ENCODE peak calls at places on chromosomes 7 and 10, in five cellular contexts. E is Panc1, F is A549, U is K562, P is HCT116. B is an unnamed sample.

GRCh38 chr10:103231047-103231551 is 14.6 kb upstream of the RPEL1 start:
- DNase-seq in E (peak), F (peak), U (no peak), P (peak), B (no peak)

GRCh38 chr7:130145424-130146106 is 59.6 kb downstream of the TMEM209 start:
- DNase-seq in E (no peak), F (no peak), U (no peak), P (no peak), B (no peak)

GRCh38 chr10:19847321-19847720 is 31.1 kb downstream of the PLXDC2 start:
- DNase-seq in E (no peak), F (no peak), U (no peak), P (no peak), B (no peak)

GRCh38 chr10:23643396-23643795 is 204.5 kb downstream of the OTUD1 start:
- DNase-seq in E (no peak), F (no peak), U (no peak), P (no peak), B (peak)

GRCh38 chr7:75921479-75921878 is 6.5 kb downstream of the POR start:
- DNase-seq in E (no peak), F (no peak), U (peak), P (no peak), B (no peak)

GRCh38 chr7:84364708-84365107 is 170.1 kb upstream of the SEMA3A start:
- DNase-seq in E (no peak), F (no peak), U (no peak), P (no peak), B (no peak)

GRCh38 chr10:19929466-19930140 is 113.4 kb downstream of the PLXDC2 start:
- DNase-seq in E (no peak), F (no peak), U (no peak), P (no peak), B (no peak)

GRCh38 chr7:141369422-141369821 is 181.8 kb upstream of the AGK start:
- DNase-seq in E (no peak), F (no peak), U (no peak), P (no peak), B (no peak)

GRCh38 chr10:35005868-35006267 is 84.3 kb downstream of the CUL2 start:
- DNase-seq in E (peak), F (peak), U (peak), P (no peak), B (peak)

GRCh38 chr10:78713659-78714058 is 355.1 kb upstream of the ZMIZ1 start:
- DNase-seq in E (no peak), F (no peak), U (no peak), P (no peak), B (no peak)

GRCh38 chr10:79488303-79488702 is 24.0 kb upstream of the EIF5AL1 start:
- DNase-seq in E (no peak), F (peak), U (no peak), P (peak), B (no peak)

GRCh38 chr7:2928613-2929311 is 84.7 kb upstream of the GNA12 start:
- DNase-seq in E (no peak), F (no peak), U (no peak), P (no peak), B (no peak)

GRCh38 chr10:111137587-111137986 is 60.8 kb downstream of the ADRA2A start:
- DNase-seq in E (no peak), F (no peak), U (no peak), P (no peak), B (no peak)

GRCh38 chr10:74738985-74739567 is 87.3 kb upstream of the KAT6B start:
- DNase-seq in E (no peak), F (peak), U (peak), P (no peak), B (peak)

DNA sequence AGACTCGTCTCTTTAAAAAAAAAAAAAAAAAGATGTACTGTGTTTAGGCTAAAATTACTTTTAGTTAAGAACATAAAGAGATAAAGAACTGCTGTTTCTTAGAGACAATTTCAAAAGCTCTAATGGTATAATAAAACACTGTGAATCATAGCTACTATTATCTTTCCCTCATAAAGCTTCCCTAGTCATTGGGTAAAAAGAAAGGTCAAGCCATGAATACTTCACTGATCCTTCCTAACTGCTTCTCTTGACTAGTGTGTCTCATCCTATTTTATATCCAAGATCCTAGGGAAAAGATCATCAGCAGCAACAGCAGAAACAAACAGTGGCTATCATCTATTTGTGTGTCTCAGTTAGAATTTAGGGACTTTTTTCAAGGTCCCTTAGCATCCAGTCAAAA is 10.5 kb downstream of the YME1L1 start:
- DNase-seq in E (no peak), F (no peak), U (no peak), P (no peak), B (no peak)
- TF ChIP-seq REST in E (no peak), F (no peak), U (no peak), P (no peak), B (no peak)

DNA sequence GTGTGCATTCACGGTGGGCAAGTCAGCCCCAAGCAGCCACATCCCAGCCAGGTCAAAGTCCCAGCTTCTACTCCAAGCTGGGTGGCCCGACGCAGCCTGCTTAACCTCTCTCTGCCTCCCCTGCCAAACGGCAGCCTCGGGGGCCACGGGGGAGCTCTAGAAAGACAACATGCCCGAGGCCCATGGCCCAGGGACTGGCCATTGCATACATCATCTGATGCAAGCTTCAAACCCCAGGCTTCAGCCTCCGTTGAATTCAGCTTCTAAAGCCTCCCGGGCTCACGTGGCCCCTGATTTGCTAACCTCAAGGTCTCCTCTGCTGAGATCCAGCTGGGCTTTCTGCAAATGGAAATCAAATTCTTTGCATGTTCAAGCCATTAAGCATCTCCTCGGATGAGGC is 61.2 kb upstream of the DNAAF5 start:
- DNase-seq in E (no peak), F (no peak), U (no peak), P (no peak), B (no peak)
- TF ChIP-seq REST in E (no peak), F (no peak), U (no peak), P (no peak), B (no peak)

GRCh38 chr7:25596443-25596842 is 368.2 kb upstream of the NPVF start:
- DNase-seq in E (no peak), F (no peak), U (no peak), P (no peak), B (no peak)
- TF ChIP-seq REST in E (no peak), F (no peak), U (no peak), P (no peak), B (no peak)

DNA sequence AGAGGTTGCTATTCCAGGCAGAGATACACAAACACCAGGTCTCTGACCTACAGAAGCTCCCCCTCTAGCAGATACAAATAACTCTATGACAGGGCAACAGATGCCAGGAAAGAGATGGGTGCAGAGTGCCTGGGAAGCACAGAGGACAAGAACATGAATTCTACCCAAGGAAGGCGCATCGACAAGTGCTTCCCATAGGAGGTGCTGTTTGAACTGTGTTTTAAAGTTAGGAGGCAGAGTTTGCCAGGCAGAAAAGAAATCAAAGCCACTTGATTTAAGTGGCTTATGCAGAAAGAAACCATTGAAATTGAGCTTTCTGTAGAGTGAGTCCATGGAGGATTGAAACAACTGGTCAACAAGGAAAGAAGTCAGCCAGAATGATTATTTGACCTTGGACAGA is 35.3 kb upstream of the EGR2 start:
- DNase-seq in E (no peak), F (peak), U (peak), P (peak), B (no peak)
- TF ChIP-seq REST in E (no peak), F (no peak), U (no peak), P (no peak), B (no peak)

GRCh38 chr10:71765176-71765906 is 8.0 kb downstream of the VSIR start:
- DNase-seq in E (no peak), F (peak), U (no peak), P (no peak), B (peak)

GRCh38 chr10:71765907-71766716 is 7.2 kb downstream of the VSIR start:
- DNase-seq in E (no peak), F (no peak), U (no peak), P (no peak), B (no peak)

GRCh38 chr10:71769279-71769823 is 4.0 kb downstream of the VSIR start:
- DNase-seq in E (no peak), F (no peak), U (no peak), P (no peak), B (no peak)

GRCh38 chr10:71767420-71768035 is 5.8 kb downstream of the VSIR start:
- DNase-seq in E (no peak), F (peak), U (no peak), P (no peak), B (no peak)

GRCh38 chr10:71766717-71767419 is 6.5 kb downstream of the VSIR start:
- DNase-seq in E (peak), F (peak), U (peak), P (peak), B (peak)
- TF ChIP-seq REST in E (no peak), F (peak), U (no peak), P (no peak), B (no peak)

DNA sequence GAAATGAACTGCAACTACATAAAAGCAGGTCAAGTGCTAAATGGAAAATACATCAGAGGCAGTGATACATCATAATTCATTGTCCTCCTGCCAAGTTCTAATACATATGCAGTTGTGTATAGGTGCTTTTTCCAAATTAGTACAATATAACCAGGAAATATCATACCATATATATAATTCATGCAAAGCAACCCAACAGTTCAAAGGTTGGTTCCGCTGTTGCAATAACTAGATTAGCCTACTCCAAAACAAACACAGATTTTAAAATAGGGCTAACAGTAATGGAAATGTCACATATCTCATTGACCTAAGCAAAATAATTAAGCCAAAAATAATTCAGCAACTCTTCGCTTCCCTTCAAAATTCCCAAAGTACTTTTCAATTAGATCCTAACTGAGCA is 88.9 kb upstream of the NEBL start:
- DNase-seq in E (no peak), F (no peak), U (no peak), P (no peak), B (no peak)
- TF ChIP-seq REST in E (no peak), F (no peak), U (no peak), P (no peak), B (no peak)

GRCh38 chr7:124724516-124725192 is 40.9 kb downstream of the GPR37 start:
- DNase-seq in E (no peak), F (no peak), U (no peak), P (no peak), B (no peak)

GRCh38 chr7:124722292-124722691 is 43.3 kb downstream of the GPR37 start:
- DNase-seq in E (no peak), F (peak), U (no peak), P (no peak), B (no peak)

GRCh38 chr7:124724079-124724478 is 41.5 kb downstream of the GPR37 start:
- DNase-seq in E (no peak), F (no peak), U (no peak), P (no peak), B (no peak)

GRCh38 chr7:124720195-124720594 is 45.4 kb downstream of the GPR37 start:
- DNase-seq in E (no peak), F (peak), U (no peak), P (no peak), B (no peak)

DNA sequence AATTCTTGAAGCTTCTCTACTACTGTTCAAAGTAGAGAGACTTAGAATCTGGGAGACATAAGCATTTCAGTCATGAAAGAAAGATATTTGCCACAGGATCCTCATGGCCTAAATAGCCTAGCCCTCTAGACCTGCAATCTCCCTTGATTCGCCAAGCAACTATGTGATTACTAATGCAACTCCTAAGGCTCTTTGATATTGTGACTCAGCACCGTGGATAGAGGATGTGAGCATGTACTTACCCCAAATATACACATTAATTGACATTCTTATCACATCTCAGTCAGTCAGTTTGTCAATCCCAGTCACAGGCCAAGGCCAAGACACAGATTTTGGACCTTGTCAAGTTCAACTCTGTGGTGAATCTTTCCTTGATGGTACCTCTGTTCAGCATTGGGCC is 42.6 kb downstream of the GPR37 start:
- DNase-seq in E (no peak), F (peak), U (no peak), P (peak), B (no peak)
- TF ChIP-seq REST in E (no peak), F (no peak), U (no peak), P (peak), B (no peak)

DNA sequence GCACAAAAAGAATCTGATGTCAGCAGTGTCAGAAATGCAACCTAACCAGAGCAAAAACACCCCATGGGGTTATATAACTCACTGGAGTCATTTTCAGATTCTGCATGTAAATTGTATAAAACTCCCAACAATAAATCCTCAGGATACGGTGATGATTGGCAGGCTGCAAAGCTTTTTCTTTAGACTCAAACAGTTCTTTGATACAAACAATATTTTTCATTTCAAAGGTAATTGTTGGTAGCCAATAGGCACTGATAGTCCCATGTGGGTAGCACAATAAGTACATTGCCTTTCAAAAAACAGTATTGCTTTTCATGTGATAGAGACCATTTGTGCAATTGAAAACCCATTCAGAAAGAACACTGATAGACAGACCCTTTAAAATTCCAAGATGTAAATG is 98.0 kb downstream of the TMEM26 start:
- DNase-seq in E (no peak), F (no peak), U (no peak), P (no peak), B (no peak)
- TF ChIP-seq REST in E (no peak), F (no peak), U (no peak), P (no peak), B (no peak)

GRCh38 chr10:11823122-11823988 is at the start of gene PROSER2:
- DNase-seq in E (no peak), F (peak), U (peak), P (peak), B (peak)

GRCh38 chr10:11824825-11825224 is 1.7 kb downstream of the PROSER2 start:
- DNase-seq in E (no peak), F (no peak), U (peak), P (no peak), B (no peak)

GRCh38 chr10:11824376-11824775 is 1.2 kb downstream of the PROSER2 start:
- DNase-seq in E (no peak), F (no peak), U (peak), P (no peak), B (no peak)

GRCh38 chr10:11822809-11823121 is 391 bp upstream of the PROSER2 start:
- DNase-seq in E (no peak), F (no peak), U (no peak), P (no peak), B (no peak)

DNA sequence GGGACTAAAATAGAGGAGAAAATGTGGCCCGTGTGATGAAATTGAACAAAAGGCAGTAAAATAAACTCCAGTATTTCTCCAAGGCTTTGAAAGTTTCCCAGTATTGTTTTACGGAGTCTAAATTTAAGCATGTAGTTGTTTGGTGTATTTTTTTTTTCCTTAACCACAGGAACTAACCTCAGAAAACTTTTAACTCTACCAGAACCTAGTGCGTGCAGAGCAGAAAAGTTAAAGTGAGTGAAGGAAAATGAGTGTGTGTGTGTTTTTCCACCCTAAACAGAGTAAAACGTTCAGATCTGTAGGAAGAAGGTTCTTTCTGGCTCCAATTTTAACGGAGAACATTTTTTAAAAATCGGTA is 812 bp downstream of the PROSER2 start:
- DNase-seq in E (no peak), F (no peak), U (no peak), P (no peak), B (no peak)
- TF ChIP-seq REST in E (no peak), F (no peak), U (no peak), P (no peak), B (no peak)

GRCh38 chr10:100745882-100746412 is 565 bp downstream of the PAX2 start:
- DNase-seq in E (no peak), F (no peak), U (no peak), P (no peak), B (no peak)
- TF ChIP-seq REST in E (no peak), F (no peak), U (no peak), P (no peak), B (no peak)